ENCODE peak calls at places on chromosomes 6 and 20, in nine cellular contexts. One of them, this sample, is unnamed.

GRCh38 chr6:5153186-5153585 is 68.0 kb downstream of the PPP1R3G start:
- DNase-seq in activated naive CD8-positive, alpha-beta T cell treated with anti-CD3 and anti-CD28 coated beads, Interleukin-2, amount 10 ng/mL, durations not matched to agents 7 days and 5 days: no peak
- DNase-seq in NT2/D1: no peak
- DNase-seq in CD8-positive, alpha-beta memory T cell: no peak
- DNase-seq in LoVo: no peak
- DNase-seq in NCI-H1105: no peak
- DNase-seq in stimulated activated CD4-positive, alpha-beta T cell treated with anti-CD3 and anti-CD28 coated beads, Interleukin-1b, Interleukin-23, amount 100 ng/mL, for 24 hours: no peak
- DNase-seq in COR-L47: no peak
- DNase-seq in coronary artery: no peak
- DNase-seq in this sample: no peak

GRCh38 chr6:40932366-40932765 is 106.7 kb downstream of the UNC5CL start:
- DNase-seq in coronary artery: no peak
- DNase-seq in stimulated activated CD4-positive, alpha-beta T cell treated with anti-CD3 and anti-CD28 coated beads, Interleukin-1b, Interleukin-23, amount 100 ng/mL, for 24 hours: no peak
- DNase-seq in NCI-H1105: no peak
- DNase-seq in CD8-positive, alpha-beta memory T cell: no peak
- DNase-seq in LoVo: no peak
- DNase-seq in COR-L47: no peak
- DNase-seq in NT2/D1: no peak
- DNase-seq in activated naive CD8-positive, alpha-beta T cell treated with anti-CD3 and anti-CD28 coated beads, Interleukin-2, amount 10 ng/mL, durations not matched to agents 7 days and 5 days: no peak
- DNase-seq in this sample: no peak

GRCh38 chr6:113833537-113833936 is 23.6 kb upstream of the MARCKS start:
- DNase-seq in stimulated activated CD4-positive, alpha-beta T cell treated with anti-CD3 and anti-CD28 coated beads, Interleukin-1b, Interleukin-23, amount 100 ng/mL, for 24 hours: no peak
- DNase-seq in NT2/D1: no peak
- DNase-seq in activated naive CD8-positive, alpha-beta T cell treated with anti-CD3 and anti-CD28 coated beads, Interleukin-2, amount 10 ng/mL, durations not matched to agents 7 days and 5 days: no peak
- DNase-seq in COR-L47: no peak
- DNase-seq in coronary artery: no peak
- DNase-seq in NCI-H1105: no peak
- DNase-seq in CD8-positive, alpha-beta memory T cell: no peak
- DNase-seq in LoVo: no peak
- DNase-seq in this sample: no peak

GRCh38 chr20:17530716-17531536 is at the start of gene BFSP1:
- DNase-seq in stimulated activated CD4-positive, alpha-beta T cell treated with anti-CD3 and anti-CD28 coated beads, Interleukin-1b, Interleukin-23, amount 100 ng/mL, for 24 hours: no peak
- DNase-seq in coronary artery: no peak
- DNase-seq in COR-L47: peak
- DNase-seq in NCI-H1105: peak
- DNase-seq in activated naive CD8-positive, alpha-beta T cell treated with anti-CD3 and anti-CD28 coated beads, Interleukin-2, amount 10 ng/mL, durations not matched to agents 7 days and 5 days: peak
- DNase-seq in LoVo: peak
- DNase-seq in NT2/D1: peak
- DNase-seq in CD8-positive, alpha-beta memory T cell: peak
- DNase-seq in this sample: no peak

GRCh38 chr20:39112196-39112743 is 150.1 kb downstream of the DHX35 start:
- DNase-seq in LoVo: peak
- DNase-seq in coronary artery: no peak
- DNase-seq in stimulated activated CD4-positive, alpha-beta T cell treated with anti-CD3 and anti-CD28 coated beads, Interleukin-1b, Interleukin-23, amount 100 ng/mL, for 24 hours: no peak
- DNase-seq in NCI-H1105: peak
- DNase-seq in NT2/D1: peak
- DNase-seq in activated naive CD8-positive, alpha-beta T cell treated with anti-CD3 and anti-CD28 coated beads, Interleukin-2, amount 10 ng/mL, durations not matched to agents 7 days and 5 days: peak
- DNase-seq in CD8-positive, alpha-beta memory T cell: no peak
- DNase-seq in COR-L47: peak
- DNase-seq in this sample: no peak

GRCh38 chr6:106788761-106789160 is 159.4 kb downstream of the QRSL1 start:
- DNase-seq in NT2/D1: no peak
- DNase-seq in NCI-H1105: no peak
- DNase-seq in stimulated activated CD4-positive, alpha-beta T cell treated with anti-CD3 and anti-CD28 coated beads, Interleukin-1b, Interleukin-23, amount 100 ng/mL, for 24 hours: no peak
- DNase-seq in activated naive CD8-positive, alpha-beta T cell treated with anti-CD3 and anti-CD28 coated beads, Interleukin-2, amount 10 ng/mL, durations not matched to agents 7 days and 5 days: no peak
- DNase-seq in COR-L47: no peak
- DNase-seq in LoVo: no peak
- DNase-seq in CD8-positive, alpha-beta memory T cell: no peak
- DNase-seq in coronary artery: no peak
- DNase-seq in this sample: no peak

GRCh38 chr6:161482517-161482903 is 208.6 kb upstream of the AGPAT4 start:
- DNase-seq in stimulated activated CD4-positive, alpha-beta T cell treated with anti-CD3 and anti-CD28 coated beads, Interleukin-1b, Interleukin-23, amount 100 ng/mL, for 24 hours: no peak
- DNase-seq in activated naive CD8-positive, alpha-beta T cell treated with anti-CD3 and anti-CD28 coated beads, Interleukin-2, amount 10 ng/mL, durations not matched to agents 7 days and 5 days: no peak
- DNase-seq in CD8-positive, alpha-beta memory T cell: no peak
- DNase-seq in coronary artery: no peak
- DNase-seq in NT2/D1: no peak
- DNase-seq in LoVo: no peak
- DNase-seq in NCI-H1105: no peak
- DNase-seq in COR-L47: no peak
- DNase-seq in this sample: peak

GRCh38 chr20:19300395-19300794 is 88.0 kb downstream of the SLC24A3 start:
- DNase-seq in activated naive CD8-positive, alpha-beta T cell treated with anti-CD3 and anti-CD28 coated beads, Interleukin-2, amount 10 ng/mL, durations not matched to agents 7 days and 5 days: no peak
- DNase-seq in NCI-H1105: no peak
- DNase-seq in stimulated activated CD4-positive, alpha-beta T cell treated with anti-CD3 and anti-CD28 coated beads, Interleukin-1b, Interleukin-23, amount 100 ng/mL, for 24 hours: no peak
- DNase-seq in coronary artery: no peak
- DNase-seq in LoVo: no peak
- DNase-seq in CD8-positive, alpha-beta memory T cell: no peak
- DNase-seq in NT2/D1: no peak
- DNase-seq in COR-L47: no peak
- DNase-seq in this sample: no peak

GRCh38 chr6:125101656-125102055 is 51.9 kb upstream of the TPD52L1 start:
- DNase-seq in LoVo: no peak
- DNase-seq in NCI-H1105: no peak
- DNase-seq in activated naive CD8-positive, alpha-beta T cell treated with anti-CD3 and anti-CD28 coated beads, Interleukin-2, amount 10 ng/mL, durations not matched to agents 7 days and 5 days: no peak
- DNase-seq in stimulated activated CD4-positive, alpha-beta T cell treated with anti-CD3 and anti-CD28 coated beads, Interleukin-1b, Interleukin-23, amount 100 ng/mL, for 24 hours: no peak
- DNase-seq in coronary artery: no peak
- DNase-seq in CD8-positive, alpha-beta memory T cell: no peak
- DNase-seq in COR-L47: no peak
- DNase-seq in NT2/D1: no peak
- DNase-seq in this sample: no peak

GRCh38 chr6:32411943-32412342 is 5.0 kb upstream of the BTNL2 start:
- DNase-seq in COR-L47: no peak
- DNase-seq in stimulated activated CD4-positive, alpha-beta T cell treated with anti-CD3 and anti-CD28 coated beads, Interleukin-1b, Interleukin-23, amount 100 ng/mL, for 24 hours: no peak
- DNase-seq in NT2/D1: no peak
- DNase-seq in NCI-H1105: no peak
- DNase-seq in coronary artery: no peak
- DNase-seq in LoVo: no peak
- DNase-seq in activated naive CD8-positive, alpha-beta T cell treated with anti-CD3 and anti-CD28 coated beads, Interleukin-2, amount 10 ng/mL, durations not matched to agents 7 days and 5 days: no peak
- DNase-seq in CD8-positive, alpha-beta memory T cell: no peak
- DNase-seq in this sample: no peak

GRCh38 chr6:74932214-74932923 is 273.5 kb downstream of the COL12A1 start:
- DNase-seq in stimulated activated CD4-positive, alpha-beta T cell treated with anti-CD3 and anti-CD28 coated beads, Interleukin-1b, Interleukin-23, amount 100 ng/mL, for 24 hours: no peak
- DNase-seq in CD8-positive, alpha-beta memory T cell: no peak
- DNase-seq in coronary artery: no peak
- DNase-seq in COR-L47: no peak
- DNase-seq in LoVo: no peak
- DNase-seq in NCI-H1105: no peak
- DNase-seq in NT2/D1: no peak
- DNase-seq in activated naive CD8-positive, alpha-beta T cell treated with anti-CD3 and anti-CD28 coated beads, Interleukin-2, amount 10 ng/mL, durations not matched to agents 7 days and 5 days: no peak
- DNase-seq in this sample: no peak

GRCh38 chr6:115766745-115767462 is 293.8 kb downstream of the FRK start:
- DNase-seq in activated naive CD8-positive, alpha-beta T cell treated with anti-CD3 and anti-CD28 coated beads, Interleukin-2, amount 10 ng/mL, durations not matched to agents 7 days and 5 days: no peak
- DNase-seq in LoVo: no peak
- DNase-seq in NCI-H1105: no peak
- DNase-seq in stimulated activated CD4-positive, alpha-beta T cell treated with anti-CD3 and anti-CD28 coated beads, Interleukin-1b, Interleukin-23, amount 100 ng/mL, for 24 hours: no peak
- DNase-seq in COR-L47: no peak
- DNase-seq in NT2/D1: no peak
- DNase-seq in CD8-positive, alpha-beta memory T cell: no peak
- DNase-seq in coronary artery: no peak
- DNase-seq in this sample: no peak

GRCh38 chr20:51347871-51348270 is 194.6 kb downstream of the NFATC2 start:
- DNase-seq in coronary artery: no peak
- DNase-seq in LoVo: no peak
- DNase-seq in activated naive CD8-positive, alpha-beta T cell treated with anti-CD3 and anti-CD28 coated beads, Interleukin-2, amount 10 ng/mL, durations not matched to agents 7 days and 5 days: no peak
- DNase-seq in NT2/D1: no peak
- DNase-seq in NCI-H1105: no peak
- DNase-seq in COR-L47: no peak
- DNase-seq in stimulated activated CD4-positive, alpha-beta T cell treated with anti-CD3 and anti-CD28 coated beads, Interleukin-1b, Interleukin-23, amount 100 ng/mL, for 24 hours: no peak
- DNase-seq in CD8-positive, alpha-beta memory T cell: no peak
- DNase-seq in this sample: no peak